ENCODE peak calls at places on chromosomes 5 and 9, in nine cellular contexts. O is astrocyte, Z is NB4, A is MM.1S, M is fibroblast of pulmonary artery, C is A673, R is cardiac muscle cell, X is PC-3, V is IMR-90. S is an unnamed sample.

GRCh38 chr9:86187121-86187520 is 72.3 kb downstream of the C9orf153 start:
- DNase-seq in O (no peak), Z (no peak), A (no peak), M (no peak), C (no peak), R (peak; percentile 62), X (no peak), V (no peak), S (no peak)

GRCh38 chr9:137303031-137303892 is 1.2 kb upstream of the NRARP start:
- DNase-seq in O (no peak), Z (peak; percentile 62), A (no peak), M (no peak), C (peak; percentile 69), R (no peak), X (no peak), V (no peak), S (no peak)

GRCh38 chr9:135243201-135244190 is 156.0 kb downstream of the OLFM1 start:
- DNase-seq in O (no peak), Z (no peak), A (no peak), M (no peak), C (no peak), R (no peak), X (no peak), V (no peak), S (no peak)

GRCh38 chr9:114098021-114098659 is 952 bp downstream of the KIF12 start:
- DNase-seq in O (no peak), Z (no peak), A (no peak), M (no peak), C (peak; percentile 35), R (peak; percentile 69), X (peak; percentile 39), V (no peak), S (no peak)

GRCh38 chr5:150503977-150504620 is 3.8 kb upstream of the NDST1 start:
- DNase-seq in O (no peak), Z (no peak), A (no peak), M (peak; percentile 59), C (no peak), R (no peak), X (no peak), V (no peak), S (peak; percentile 45)

GRCh38 chr9:103245369-103245768 is 250.2 kb downstream of the CYLC2 start:
- DNase-seq in O (no peak), Z (no peak), A (peak; percentile 59), M (no peak), C (no peak), R (peak; percentile 7), X (peak; percentile 11), V (no peak), S (no peak)

GRCh38 chr9:92291577-92291976 is 1.9 kb downstream of the IARS1 start:
- DNase-seq in O (no peak), Z (no peak), A (no peak), M (no peak), C (no peak), R (no peak), X (no peak), V (no peak), S (no peak)

GRCh38 chr9:135332516-135332915 is 147.1 kb upstream of the PPP1R26 start:
- DNase-seq in O (no peak), Z (no peak), A (no peak), M (no peak), C (no peak), R (no peak), X (no peak), V (no peak), S (no peak)

GRCh38 chr5:107359033-107359915 is 311.5 kb downstream of the EFNA5 start:
- DNase-seq in O (peak; percentile 51), Z (peak; percentile 29), A (no peak), M (peak; percentile 72), C (peak; percentile 81), R (no peak), X (peak; percentile 34), V (peak; percentile 59), S (peak; percentile 74)

GRCh38 chr9:81477669-81478068 is 211.7 kb downstream of the TLE1 start:
- DNase-seq in O (no peak), Z (no peak), A (no peak), M (no peak), C (no peak), R (no peak), X (no peak), V (no peak), S (no peak)

GRCh38 chr5:146173597-146173996 is 8.9 kb downstream of the LARS1 start:
- DNase-seq in O (no peak), Z (no peak), A (peak; percentile 78), M (no peak), C (no peak), R (no peak), X (no peak), V (no peak), S (no peak)

GRCh38 chr5:122404653-122405362 is 92.8 kb downstream of the SNCAIP start:
- DNase-seq in O (no peak), Z (no peak), A (no peak), M (no peak), C (no peak), R (no peak), X (no peak), V (no peak), S (no peak)

GRCh38 chr9:136533775-136534157 is 12.1 kb downstream of the NOTCH1 start:
- DNase-seq in O (no peak), Z (peak; percentile 37), A (no peak), M (no peak), C (no peak), R (no peak), X (no peak), V (no peak), S (no peak)

GRCh38 chr9:126438757-126439401 is 112.2 kb downstream of the MVB12B start:
- DNase-seq in O (no peak), Z (no peak), A (no peak), M (no peak), C (no peak), R (no peak), X (no peak), V (no peak), S (no peak)

GRCh38 chr9:78044189-78044588 is 12.6 kb upstream of the GNAQ start:
- DNase-seq in O (no peak), Z (no peak), A (no peak), M (no peak), C (no peak), R (no peak), X (no peak), V (no peak), S (no peak)

GRCh38 chr5:135472141-135472540 is 20.0 kb upstream of the TIFAB start:
- DNase-seq in O (no peak), Z (no peak), A (no peak), M (no peak), C (no peak), R (no peak), X (no peak), V (no peak), S (no peak)

DNA sequence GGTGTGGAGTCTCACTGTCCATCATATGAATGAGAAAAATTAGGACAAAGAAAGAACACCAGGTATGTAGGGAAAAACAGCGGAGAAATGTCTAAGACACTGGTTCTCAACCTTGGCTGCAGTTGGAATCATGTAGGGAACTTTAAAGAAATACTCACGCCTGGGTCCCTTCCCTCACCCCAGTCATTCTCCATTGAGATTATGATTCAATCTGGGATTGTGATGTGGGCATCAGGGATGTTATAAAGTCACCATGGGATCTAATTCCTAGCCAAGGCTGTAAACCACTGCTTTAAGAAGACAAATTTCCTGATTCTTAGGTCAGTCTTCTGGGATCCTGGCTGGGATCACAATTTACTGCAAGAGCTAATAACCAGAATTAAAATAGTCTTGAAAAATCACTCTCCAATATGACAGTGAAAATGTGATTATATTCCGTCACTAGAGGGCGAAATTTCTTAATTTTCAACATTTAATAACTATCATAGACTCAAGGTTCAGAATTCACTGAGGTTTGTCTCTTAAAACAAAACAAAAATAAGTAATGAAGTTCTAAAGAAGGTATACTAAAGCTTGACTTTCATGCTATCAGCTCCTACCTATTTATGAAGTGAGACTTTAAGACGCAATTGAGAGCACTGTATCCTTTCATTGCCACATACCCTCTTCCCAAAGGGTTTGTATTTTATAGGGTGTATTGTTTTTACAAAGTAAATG is 60.5 kb downstream of the GLDC start:
- DNase-seq in O (peak; percentile 20), Z (peak; percentile 64), A (peak; percentile 71), M (peak; percentile 68), C (peak; percentile 40), R (peak; percentile 26), X (peak; percentile 63), V (peak; percentile 40), S (peak; percentile 60)
- TF ChIP-seq CTCF in O (peak; percentile 41), Z (no peak), A (peak; percentile 55), M (peak; percentile 29), C (peak; percentile 64), R (peak; percentile 40), X (peak; percentile 64), V (peak; percentile 51), S (peak; percentile 23)

GRCh38 chr5:7363067-7363677 is 32.8 kb upstream of the ADCY2 start:
- DNase-seq in O (no peak), Z (no peak), A (no peak), M (no peak), C (peak; percentile 65), R (no peak), X (no peak), V (no peak), S (no peak)
- H3K4me3 ChIP-seq in O (no peak overlapping the region), Z (no peak overlapping the region), A (no peak overlapping the region), M (no peak overlapping the region), C (no peak overlapping the region), R (no peak overlapping the region), X (no peak overlapping the region), V (no peak overlapping the region), S (no peak overlapping the region)

GRCh38 chr9:38033956-38034355 is 35.1 kb downstream of the SHB start:
- DNase-seq in O (no peak), Z (no peak), A (no peak), M (no peak), C (no peak), R (no peak), X (no peak), V (no peak), S (no peak)

GRCh38 chr9:38030658-38031057 is 38.4 kb downstream of the SHB start:
- DNase-seq in O (no peak), Z (no peak), A (no peak), M (no peak), C (no peak), R (no peak), X (no peak), V (no peak), S (no peak)

GRCh38 chr9:38029923-38030638 is 38.9 kb downstream of the SHB start:
- DNase-seq in O (no peak), Z (no peak), A (no peak), M (no peak), C (no peak), R (no peak), X (no peak), V (no peak), S (no peak)

GRCh38 chr9:38031594-38031993 is 37.4 kb downstream of the SHB start:
- DNase-seq in O (no peak), Z (no peak), A (no peak), M (no peak), C (no peak), R (no peak), X (peak; percentile 40), V (no peak), S (no peak)

GRCh38 chr9:38032266-38032830 is 36.7 kb downstream of the SHB start:
- DNase-seq in O (no peak), Z (no peak), A (no peak), M (no peak), C (no peak), R (no peak), X (peak; percentile 79), V (no peak), S (no peak)
- TF ChIP-seq CTCF in O (no peak), Z (no peak), A (no peak), M (no peak), C (no peak), R (no peak), X (no peak), V (no peak), S (no peak)

GRCh38 chr9:14344846-14345585 is 31.1 kb upstream of the NFIB start:
- DNase-seq in O (no peak), Z (no peak), A (no peak), M (no peak), C (no peak), R (no peak), X (no peak), V (no peak), S (no peak)
- H3K4me3 ChIP-seq in O (no peak overlapping the region), Z (no peak overlapping the region), A (no peak overlapping the region), M (no peak overlapping the region), C (no peak overlapping the region), R (no peak overlapping the region), X (no peak overlapping the region), V (no peak overlapping the region), S (no peak overlapping the region)